ENCODE peak calls at places on chromosomes 11 and 22, in four cellular contexts. V, Y, E and F are unnamed samples.

GRCh38 chr11:2927851-2928604 is 1.2 kb downstream of the PHLDA2 start:
- DNase-seq in V (peak; percentile 48), Y (no peak), E (peak; percentile 8), F (no peak)

GRCh38 chr22:27879923-27880322 is 39.1 kb downstream of the PITPNB start:
- DNase-seq in V (peak; percentile 30), Y (no peak), E (no peak), F (no peak)

GRCh38 chr22:25148149-25148691 is 51.4 kb upstream of the CRYBB3 start:
- DNase-seq in V (no peak), Y (no peak), E (peak; percentile 38), F (no peak)

GRCh38 chr11:62400760-62401159 is 18.1 kb upstream of the SCGB1A1 start:
- DNase-seq in V (no peak), Y (no peak), E (peak; percentile 85), F (no peak)

GRCh38 chr22:44550666-44551491 is 52.8 kb upstream of the RTL6 start:
- DNase-seq in V (peak; percentile 49), Y (no peak), E (peak; percentile 72), F (no peak)

GRCh38 chr11:45578286-45578685 is 87.1 kb downstream of the CHST1 start:
- DNase-seq in V (no peak), Y (no peak), E (no peak), F (no peak)

GRCh38 chr11:86594746-86595145 is 77.7 kb downstream of the ME3 start:
- DNase-seq in V (peak; percentile 84), Y (no peak), E (no peak), F (no peak)

GRCh38 chr22:17820879-17821439 is 46.7 kb upstream of the BID start:
- DNase-seq in V (no peak), Y (no peak), E (no peak), F (no peak)

GRCh38 chr11:61850687-61851086 is 22.6 kb downstream of the FADS2 start:
- DNase-seq in V (no peak), Y (no peak), E (no peak), F (no peak)

GRCh38 chr11:75554258-75555022 is 7.6 kb upstream of the SERPINH1 start:
- DNase-seq in V (no peak), Y (no peak), E (peak; percentile 94), F (no peak)

GRCh38 chr22:19678949-19679348 is 35.4 kb upstream of the SEPTIN5 start:
- DNase-seq in V (no peak), Y (no peak), E (no peak), F (no peak)

GRCh38 chr11:97965849-97966646 is 1054.7 kb upstream of the CNTN5 start:
- DNase-seq in V (peak; percentile 85), Y (no peak), E (no peak), F (no peak)

GRCh38 chr11:59117774-59118173 is 10.7 kb downstream of the FAM111B start:
- DNase-seq in V (no peak), Y (no peak), E (no peak), F (no peak)

GRCh38 chr22:42805998-42806481 is 51.0 kb downstream of the ARFGAP3 start:
- DNase-seq in V (no peak), Y (no peak), E (no peak), F (no peak)

GRCh38 chr22:21615731-21616130 is 14.1 kb downstream of the YDJC start:
- DNase-seq in V (no peak), Y (no peak), E (no peak), F (no peak)

GRCh38 chr11:66359662-66360087 is 11.9 kb downstream of the SLC29A2 start:
- DNase-seq in V (no peak), Y (no peak), E (no peak), F (no peak)

GRCh38 chr11:111047376-111047775 is 198.1 kb upstream of the POU2AF2 start:
- DNase-seq in V (no peak), Y (no peak), E (no peak), F (no peak)

GRCh38 chr22:25120761-25121212 is 78.9 kb upstream of the CRYBB3 start:
- DNase-seq in V (no peak), Y (no peak), E (no peak), F (no peak)

GRCh38 chr11:2779981-2780849 is 80.4 kb upstream of the KCNQ1OT1 start:
- DNase-seq in V (no peak), Y (peak; percentile 45), E (peak; percentile 21), F (peak; percentile 6)

GRCh38 chr11:104897891-104898684 is at the start of gene CASP12:
- DNase-seq in V (no peak), Y (no peak), E (no peak), F (no peak)

GRCh38 chr22:22710719-22711531 is 66.5 kb downstream of the GGTLC2 start:
- DNase-seq in V (no peak), Y (peak; percentile 90), E (peak; percentile 35), F (peak; percentile 67)

GRCh38 chr11:103532133-103532788 is 423.0 kb downstream of the DYNC2H1 start:
- DNase-seq in V (peak; percentile 57), Y (no peak), E (no peak), F (no peak)

GRCh38 chr22:25759825-25760231 is 17.8 kb downstream of the MYO18B start:
- DNase-seq in V (peak; percentile 90), Y (no peak), E (no peak), F (no peak)

GRCh38 chr11:108947654-108948570 is 283.0 kb downstream of the DDX10 start:
- DNase-seq in V (peak; percentile 81), Y (no peak), E (no peak), F (no peak)

GRCh38 chr22:20298110-20298802 is 21.6 kb downstream of the DGCR6L start:
- DNase-seq in V (peak; percentile 6), Y (no peak), E (no peak), F (no peak)

GRCh38 chr11:73072935-73073481 is 69.1 kb downstream of the FCHSD2 start:
- DNase-seq in V (peak; percentile 17), Y (no peak), E (no peak), F (no peak)

GRCh38 chr11:62444271-62444833 is 25.5 kb downstream of the SCGB1A1 start:
- DNase-seq in V (no peak), Y (no peak), E (peak; percentile 62), F (no peak)

GRCh38 chr22:25334091-25334490 is 114.7 kb downstream of the CRYBB2 start:
- DNase-seq in V (peak; percentile 21), Y (no peak), E (peak; percentile 28), F (no peak)

GRCh38 chr11:56906683-56907148 is 82.0 kb upstream of the OR5AK2 start:
- DNase-seq in V (peak; percentile 91), Y (no peak), E (no peak), F (no peak)

GRCh38 chr11:95499516-95500135 is 268.6 kb upstream of the SESN3 start:
- DNase-seq in V (peak; percentile 63), Y (no peak), E (no peak), F (no peak)

GRCh38 chr11:62132188-62132587 is 8.4 kb downstream of the INCENP start:
- DNase-seq in V (peak; percentile 57), Y (no peak), E (no peak), F (no peak)

GRCh38 chr11:69425444-69425843 is 56.0 kb upstream of the LINC01488 start:
- DNase-seq in V (no peak), Y (no peak), E (no peak), F (no peak)

GRCh38 chr11:122633219-122633829 is 22.2 kb upstream of the UBASH3B start:
- DNase-seq in V (peak; percentile 49), Y (no peak), E (peak; percentile 16), F (no peak)

GRCh38 chr22:32858957-32859356 is 57.5 kb downstream of the TIMP3 start:
- DNase-seq in V (no peak), Y (no peak), E (no peak), F (no peak)

GRCh38 chr22:25509391-25509791 is 55.1 kb upstream of the GRK3 start:
- DNase-seq in V (peak; percentile 54), Y (no peak), E (no peak), F (no peak)

GRCh38 chr22:17369553-17370035 is 334 bp downstream of the CECR2 start:
- DNase-seq in V (no peak), Y (no peak), E (peak; percentile 38), F (no peak)

GRCh38 chr11:92384316-92384715 is 159.7 kb downstream of the FAT3 start:
- DNase-seq in V (peak; percentile 4), Y (no peak), E (no peak), F (no peak)

GRCh38 chr11:1568451-1568911 is 3.6 kb downstream of the DUSP8 start:
- DNase-seq in V (no peak), Y (peak; percentile 74), E (no peak), F (peak; percentile 21)

GRCh38 chr11:115409116-115409663 is 95.0 kb downstream of the CADM1 start:
- DNase-seq in V (no peak), Y (no peak), E (no peak), F (no peak)

GRCh38 chr22:47295226-47295901 is 532.9 kb downstream of the TBC1D22A start:
- DNase-seq in V (no peak), Y (peak; percentile 34), E (no peak), F (no peak)
- H3K9me3 ChIP-seq in V (peaks cover 46% of the 10 kb centered on the region), Y (no peaks in the 10 kb centered on the region), E (no peaks in the 10 kb centered on the region), F (no peaks in the 10 kb centered on the region)

DNA sequence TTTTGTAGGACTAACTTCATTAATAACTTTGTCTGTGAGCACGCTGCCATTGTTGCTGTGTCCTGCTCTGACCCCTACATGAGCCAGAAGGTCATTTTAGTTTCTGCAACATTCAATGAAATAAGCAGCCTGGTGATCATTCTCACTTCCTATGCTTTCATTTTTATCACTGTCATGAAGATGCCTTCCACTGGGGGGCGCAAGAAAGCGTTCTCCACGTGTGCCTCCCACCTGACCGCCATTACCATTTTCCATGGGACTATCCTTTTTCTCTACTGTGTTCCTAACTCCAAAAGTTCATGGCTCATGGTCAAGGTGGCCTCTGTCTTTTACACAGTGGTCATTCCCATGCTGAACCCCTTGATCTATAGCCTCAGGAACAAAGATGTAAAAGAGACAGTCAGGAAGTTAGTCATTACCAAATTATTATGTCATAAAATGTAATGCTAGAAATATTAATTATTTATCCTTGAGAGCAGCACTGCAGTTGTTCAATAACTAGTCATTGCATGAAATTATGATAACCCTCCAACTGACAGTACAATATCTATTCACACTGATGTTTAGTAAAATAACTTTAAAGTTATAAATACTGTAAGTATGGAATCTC is 46.4 kb upstream of the OR5D13 start:
- DNase-seq in V (no peak), Y (no peak), E (no peak), F (no peak)
- H3K9me3 ChIP-seq in V (peaks cover 8% of the 10 kb centered on the region), Y (no peaks in the 10 kb centered on the region), E (peaks cover 11% of the 10 kb centered on the region), F (no peaks in the 10 kb centered on the region)

GRCh38 chr11:38648597-38648996 is 2050.6 kb upstream of the RAG2 start:
- DNase-seq in V (peak; percentile 16), Y (no peak), E (no peak), F (no peak)
- H3K9me3 ChIP-seq in V (no peaks in the 10 kb centered on the region), Y (no peaks in the 10 kb centered on the region), E (no peaks in the 10 kb centered on the region), F (no peaks in the 10 kb centered on the region)

GRCh38 chr11:35033011-35033410 is 106.0 kb upstream of the CD44 start:
- DNase-seq in V (no peak), Y (no peak), E (no peak), F (no peak)

GRCh38 chr11:35031869-35032268 is 107.1 kb upstream of the CD44 start:
- DNase-seq in V (peak; percentile 93), Y (no peak), E (no peak), F (no peak)

GRCh38 chr11:35034401-35034800 is 104.6 kb upstream of the CD44 start:
- DNase-seq in V (no peak), Y (no peak), E (no peak), F (no peak)

GRCh38 chr11:35030716-35031213 is 108.2 kb upstream of the CD44 start:
- DNase-seq in V (peak; percentile 97), Y (no peak), E (peak; percentile 35), F (peak; percentile 30)

DNA sequence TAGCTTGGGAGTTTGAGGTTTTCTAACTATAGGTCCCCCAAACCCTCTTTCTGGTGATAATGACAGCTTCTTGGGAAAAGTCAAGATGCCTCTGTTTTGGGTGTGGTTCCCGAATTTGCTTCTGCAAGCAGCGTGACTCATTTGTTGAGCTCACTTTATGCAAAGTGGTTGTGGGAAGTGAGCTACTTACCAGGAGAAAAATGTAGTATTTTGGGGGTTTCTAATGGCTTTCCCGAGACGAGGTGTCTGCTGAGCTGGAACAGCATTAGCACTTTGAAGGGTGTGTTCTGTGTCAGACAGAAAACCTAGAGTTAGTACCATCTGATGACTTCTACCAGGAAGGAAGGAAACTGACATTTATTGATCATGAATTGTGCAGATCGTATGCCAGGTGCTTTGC is 109.0 kb upstream of the CD44 start:
- DNase-seq in V (peak; percentile 79), Y (no peak), E (no peak), F (no peak)
- H3K9me3 ChIP-seq in V (no peaks in the 10 kb centered on the region), Y (no peaks in the 10 kb centered on the region), E (peaks cover 7% of the 10 kb centered on the region), F (no peaks in the 10 kb centered on the region)